ENCODE peak calls at places on chromosomes 11 and 22, in seven cellular contexts. S is Peyer's patch; A is CD8-positive, alpha-beta memory T cell; I is esophagus squamous epithelium; F is neuronal stem cell; H is cardiac muscle cell; V is aorta. M is an unnamed sample.

GRCh38 chr22:32617271-32617670 is 142.7 kb downstream of the FBXO7 start:
- DNase-seq in S (no peak), A (no peak), I (no peak), F (no peak), H (no peak), V (no peak), M (no peak)

GRCh38 chr22:43726964-43727543 is 85.1 kb downstream of the EFCAB6 start:
- DNase-seq in S (no peak), A (no peak), I (no peak), F (no peak), H (no peak), V (no peak), M (no peak)

GRCh38 chr22:38519453-38520250 is 13.5 kb upstream of the DDX17 start:
- DNase-seq in S (no peak), A (no peak), I (no peak), F (no peak), H (no peak), V (no peak), M (no peak)

GRCh38 chr11:21948876-21949275 is 244.0 kb upstream of the ANO5 start:
- DNase-seq in S (no peak), A (no peak), I (no peak), F (no peak), H (no peak), V (no peak), M (no peak)

GRCh38 chr11:35318309-35318708 is 101.0 kb downstream of the SLC1A2 start:
- DNase-seq in S (no peak), A (no peak), I (no peak), F (no peak), H (no peak), V (no peak), M (no peak)

GRCh38 chr11:34707462-34707840 is 86.6 kb downstream of the EHF start:
- DNase-seq in S (no peak), A (no peak), I (no peak), F (no peak), H (no peak), V (no peak), M (no peak)

GRCh38 chr11:128670631-128671030 is 23.2 kb upstream of the FLI1 start:
- DNase-seq in S (no peak), A (no peak), I (no peak), F (no peak), H (no peak), V (no peak), M (no peak)

GRCh38 chr22:43176090-43176489 is 10.8 kb downstream of the TTLL12 start:
- DNase-seq in S (no peak), A (no peak), I (no peak), F (no peak), H (no peak), V (peak; percentile 47), M (no peak)

GRCh38 chr11:59776210-59777066 is 21.3 kb downstream of the STX3 start:
- DNase-seq in S (no peak), A (no peak), I (no peak), F (no peak), H (no peak), V (no peak), M (no peak)

GRCh38 chr11:44747836-44748235 is 21.1 kb downstream of the TSPAN18 start:
- DNase-seq in S (no peak), A (no peak), I (no peak), F (no peak), H (no peak), V (no peak), M (no peak)

GRCh38 chr11:44748606-44749005 is 21.8 kb downstream of the TSPAN18 start:
- DNase-seq in S (no peak), A (no peak), I (no peak), F (no peak), H (no peak), V (no peak), M (no peak)

GRCh38 chr11:44749160-44749559 is 22.4 kb downstream of the TSPAN18 start:
- DNase-seq in S (no peak), A (no peak), I (no peak), F (no peak), H (no peak), V (no peak), M (no peak)

GRCh38 chr11:44746894-44747293 is 20.1 kb downstream of the TSPAN18 start:
- DNase-seq in S (no peak), A (no peak), I (no peak), F (no peak), H (no peak), V (no peak), M (no peak)

DNA sequence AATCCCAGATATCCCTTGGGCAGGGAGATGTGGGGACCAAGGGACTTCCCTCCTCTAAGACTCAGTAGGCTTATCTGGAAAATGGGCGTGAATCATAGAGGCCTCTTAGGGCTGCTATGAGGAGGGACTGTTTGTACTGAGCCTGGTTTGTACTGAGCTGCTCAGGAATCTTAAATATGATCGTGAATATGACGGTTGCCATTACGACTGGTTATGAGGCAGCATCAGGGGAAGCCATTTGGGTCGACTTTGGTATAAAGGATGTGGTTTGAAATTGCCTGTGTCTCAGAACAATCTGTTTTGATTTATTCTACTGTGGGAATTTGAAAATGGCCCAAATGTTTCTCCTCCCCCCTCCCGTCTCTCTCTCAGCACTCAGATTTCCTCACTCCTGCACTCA is 20.6 kb downstream of the TSPAN18 start:
- DNase-seq in S (no peak), A (no peak), I (no peak), F (no peak), H (no peak), V (no peak), M (no peak)
- H3K4me1 ChIP-seq in S (no peaks in the 10 kb centered on the region), A (peaks cover 35% of the 10 kb centered on the region), I (peaks cover 58% of the 10 kb centered on the region), F (peaks cover 15% of the 10 kb centered on the region), H (peaks cover 3% of the 10 kb centered on the region), V (no peaks in the 10 kb centered on the region), M (peaks cover 21% of the 10 kb centered on the region)

GRCh38 chr11:1603629-1604028 is 4.6 kb downstream of the KRTAP5-3 start:
- DNase-seq in S (no peak), A (no peak), I (no peak), F (no peak), H (no peak), V (no peak), M (no peak)

GRCh38 chr11:1600626-1601025 is 2.5 kb upstream of the KRTAP5-2 start:
- DNase-seq in S (no peak), A (no peak), I (no peak), F (no peak), H (no peak), V (no peak), M (no peak)

GRCh38 chr11:1608363-1608762 is at the start of gene KRTAP5-3:
- DNase-seq in S (no peak), A (no peak), I (no peak), F (no peak), H (no peak), V (no peak), M (no peak)

GRCh38 chr11:1604711-1605110 is 3.6 kb downstream of the KRTAP5-3 start:
- DNase-seq in S (no peak), A (no peak), I (no peak), F (no peak), H (no peak), V (no peak), M (no peak)

GRCh38 chr11:1604181-1604580 is 4.1 kb downstream of the KRTAP5-3 start:
- DNase-seq in S (no peak), A (no peak), I (no peak), F (no peak), H (no peak), V (no peak), M (no peak)
- H3K27ac ChIP-seq in S (no peak overlapping the region), A (no peak overlapping the region), I (no peak overlapping the region), F (no peak overlapping the region), H (no peak overlapping the region), V (no peak overlapping the region), M (no peak overlapping the region)

GRCh38 chr11:46762248-46762647 is 43.2 kb downstream of the F2 start:
- DNase-seq in S (no peak), A (no peak), I (no peak), F (no peak), H (no peak), V (no peak), M (no peak)

GRCh38 chr11:46761807-46762206 is 42.8 kb downstream of the F2 start:
- DNase-seq in S (no peak), A (no peak), I (no peak), F (no peak), H (no peak), V (no peak), M (no peak)

GRCh38 chr11:46760429-46761128 is 41.6 kb downstream of the F2 start:
- DNase-seq in S (no peak), A (no peak), I (no peak), F (no peak), H (no peak), V (no peak), M (no peak)

GRCh38 chr11:46755962-46756361 is 36.9 kb downstream of the F2 start:
- DNase-seq in S (no peak), A (no peak), I (no peak), F (no peak), H (no peak), V (no peak), M (no peak)

DNA sequence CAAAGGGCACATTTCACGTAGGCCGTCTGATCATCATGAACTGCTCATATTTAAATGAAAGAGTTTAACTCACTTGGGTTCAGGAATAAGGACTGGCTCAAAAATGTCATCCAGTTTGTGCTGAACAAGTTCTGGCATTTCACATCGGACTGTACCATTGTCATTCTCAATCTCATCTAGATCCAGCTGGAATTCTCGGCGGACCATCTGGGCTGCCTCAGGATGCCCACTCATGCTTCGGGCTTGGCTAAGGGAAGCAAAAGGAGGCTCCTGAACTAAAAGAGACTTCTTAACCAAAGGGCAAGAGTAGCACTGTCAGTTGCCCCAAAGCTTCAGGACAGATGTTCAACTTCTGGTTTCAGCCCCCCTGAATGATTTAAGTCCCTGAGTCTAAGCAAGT is 40.2 kb downstream of the F2 start:
- DNase-seq in S (no peak), A (no peak), I (no peak), F (no peak), H (no peak), V (no peak), M (no peak)
- H3K4me3 ChIP-seq in S (no peak overlapping the region), A (no peak overlapping the region), I (no peak overlapping the region), F (no peak overlapping the region), H (no peak overlapping the region), V (no peak overlapping the region), M (no peak overlapping the region)

GRCh38 chr11:118148240-118148639 is 4.4 kb downstream of the SCN4B start:
- DNase-seq in S (no peak), A (no peak), I (no peak), F (no peak), H (no peak), V (peak; percentile 51), M (no peak)

GRCh38 chr11:118151421-118151820 is 1.2 kb downstream of the SCN4B start:
- DNase-seq in S (no peak), A (no peak), I (no peak), F (no peak), H (no peak), V (no peak), M (no peak)

GRCh38 chr11:118147502-118147901 is 5.1 kb downstream of the SCN4B start:
- DNase-seq in S (no peak), A (no peak), I (no peak), F (no peak), H (no peak), V (no peak), M (no peak)

GRCh38 chr11:118148877-118149276 is 3.7 kb downstream of the SCN4B start:
- DNase-seq in S (no peak), A (no peak), I (no peak), F (no peak), H (no peak), V (no peak), M (no peak)

DNA sequence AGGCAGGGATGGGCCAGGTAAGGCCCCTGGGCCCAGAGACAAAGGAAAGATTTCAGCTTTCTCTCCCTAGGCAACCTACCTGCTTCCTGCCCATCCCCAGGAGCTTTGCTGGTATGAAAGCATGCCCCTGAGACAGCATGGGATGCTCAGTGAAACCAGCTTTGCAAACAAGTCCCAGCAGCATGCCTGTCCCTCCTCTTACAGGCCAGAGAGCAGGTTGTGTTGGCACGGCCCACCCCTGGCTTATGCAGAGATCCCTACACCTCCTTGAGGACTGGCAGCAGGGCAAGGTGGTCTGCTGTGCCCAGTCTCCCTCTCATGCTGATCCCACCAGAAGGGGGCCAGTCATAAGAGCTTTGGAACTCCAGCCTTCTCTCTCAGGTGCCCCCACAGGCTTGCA is 3.1 kb downstream of the SCN4B start:
- DNase-seq in S (no peak), A (no peak), I (no peak), F (no peak), H (no peak), V (peak; percentile 51), M (no peak)
- H3K4me1 ChIP-seq in S (no peaks in the 10 kb centered on the region), A (no peaks in the 10 kb centered on the region), I (peaks cover 59% of the 10 kb centered on the region), F (peaks cover 9% of the 10 kb centered on the region), H (no peaks in the 10 kb centered on the region), V (no peaks in the 10 kb centered on the region), M (peaks cover 20% of the 10 kb centered on the region)